ENCODE peak calls at places on chromosomes 3 and 15, in five cellular contexts. Z, K, L, P and J are unnamed samples.

GRCh38 chr3:52498134-52499054 is 3.3 kb downstream of the STAB1 start:
- DNase-seq in Z (no peak), K (no peak), L (peak; percentile 47), P (no peak), J (peak; percentile 80)

GRCh38 chr3:30527186-30527585 is 79.2 kb upstream of the TGFBR2 start:
- DNase-seq in Z (no peak), K (no peak), L (no peak), P (no peak), J (no peak)

GRCh38 chr3:28252016-28252415 is 10.6 kb downstream of the CMC1 start:
- DNase-seq in Z (no peak), K (no peak), L (no peak), P (no peak), J (no peak)

GRCh38 chr3:175386630-175387029 is 527.5 kb downstream of the NAALADL2 start:
- DNase-seq in Z (no peak), K (no peak), L (no peak), P (no peak), J (no peak)

GRCh38 chr3:61562810-61563613 is 1.6 kb downstream of the PTPRG start:
- DNase-seq in Z (peak; percentile 21), K (peak; percentile 77), L (no peak), P (peak; percentile 66), J (peak; percentile 50)

GRCh38 chr15:74795961-74796625 is 14.2 kb downstream of the CSK start:
- DNase-seq in Z (no peak), K (peak; percentile 34), L (no peak), P (no peak), J (no peak)

GRCh38 chr15:78811124-78811824 is at the start of gene ADAMTS7:
- DNase-seq in Z (peak; percentile 72), K (peak; percentile 91), L (peak; percentile 97), P (peak; percentile 96), J (peak; percentile 76)

GRCh38 chr3:176651622-176652021 is 545.7 kb downstream of the TBL1XR1 start:
- DNase-seq in Z (no peak), K (no peak), L (no peak), P (no peak), J (no peak)

GRCh38 chr3:148852271-148853000 is 12.7 kb upstream of the CPA3 start:
- DNase-seq in Z (no peak), K (no peak), L (no peak), P (no peak), J (no peak)

GRCh38 chr15:70617076-70617910 is 146.1 kb downstream of the UACA start:
- DNase-seq in Z (no peak), K (no peak), L (no peak), P (no peak), J (no peak)

GRCh38 chr15:64596701-64597468 is 136.5 kb downstream of the ZNF609 start:
- DNase-seq in Z (peak; percentile 20), K (no peak), L (no peak), P (peak; percentile 78), J (no peak)

GRCh38 chr15:61063875-61064320 is 165.2 kb downstream of the RORA start:
- DNase-seq in Z (no peak), K (no peak), L (no peak), P (no peak), J (no peak)

GRCh38 chr15:40787344-40787841 is 17.6 kb downstream of the C15orf62 start:
- DNase-seq in Z (no peak), K (no peak), L (no peak), P (no peak), J (peak; percentile 63)

GRCh38 chr3:12465151-12465795 is 19.0 kb upstream of the TSEN2 start:
- DNase-seq in Z (no peak), K (no peak), L (no peak), P (no peak), J (no peak)

GRCh38 chr3:64666171-64666581 is 21.6 kb downstream of the ADAMTS9 start:
- DNase-seq in Z (no peak), K (no peak), L (no peak), P (no peak), J (no peak)

GRCh38 chr3:113219605-113220300 is 8.4 kb downstream of the BOC start:
- DNase-seq in Z (no peak), K (no peak), L (no peak), P (no peak), J (no peak)

GRCh38 chr3:177294221-177294620 is 96.9 kb upstream of the TBL1XR1 start:
- DNase-seq in Z (peak; percentile 65), K (no peak), L (no peak), P (no peak), J (no peak)

GRCh38 chr15:80473574-80474223 is 69.5 kb downstream of the ARNT2 start:
- DNase-seq in Z (no peak), K (no peak), L (no peak), P (peak; percentile 20), J (no peak)

GRCh38 chr3:66593978-66594377 is 93.2 kb upstream of the LRIG1 start:
- DNase-seq in Z (no peak), K (no peak), L (no peak), P (no peak), J (no peak)

GRCh38 chr3:194220776-194221735 is 85.1 kb downstream of the HES1 start:
- DNase-seq in Z (no peak), K (no peak), L (no peak), P (no peak), J (no peak)

GRCh38 chr15:53833134-53833624 is 73.7 kb upstream of the WDR72 start:
- DNase-seq in Z (peak; percentile 15), K (no peak), L (no peak), P (no peak), J (no peak)

GRCh38 chr3:189363856-189364255 is 192.1 kb downstream of the TPRG1 start:
- DNase-seq in Z (no peak), K (no peak), L (no peak), P (no peak), J (no peak)

GRCh38 chr3:54931182-54931581 is 3.3 kb upstream of the LRTM1 start:
- DNase-seq in Z (no peak), K (no peak), L (no peak), P (peak; percentile 54), J (no peak)

GRCh38 chr3:112136046-112136445 is 3.0 kb upstream of the GCSAM start:
- DNase-seq in Z (no peak), K (no peak), L (no peak), P (no peak), J (no peak)

GRCh38 chr3:179973931-179974361 is 62.8 kb downstream of the PEX5L start:
- DNase-seq in Z (no peak), K (no peak), L (no peak), P (peak; percentile 71), J (no peak)

GRCh38 chr3:40725026-40725425 is 200.3 kb downstream of the ZNF621 start:
- DNase-seq in Z (no peak), K (no peak), L (no peak), P (no peak), J (no peak)

GRCh38 chr3:20343790-20344189 is 157.8 kb upstream of the SGO1 start:
- DNase-seq in Z (no peak), K (no peak), L (no peak), P (no peak), J (no peak)

GRCh38 chr3:42780892-42781700 is 8.0 kb upstream of the CCDC13 start:
- DNase-seq in Z (peak; percentile 63), K (no peak), L (peak; percentile 61), P (peak; percentile 78), J (no peak)

GRCh38 chr3:147651107-147651506 is 241.9 kb downstream of the ZIC1 start:
- DNase-seq in Z (no peak), K (no peak), L (no peak), P (no peak), J (no peak)

GRCh38 chr3:17544632-17545031 is 197.8 kb downstream of the TBC1D5 start:
- DNase-seq in Z (no peak), K (no peak), L (no peak), P (no peak), J (no peak)
- TF ChIP-seq CTCF in Z (no peak), K (no peak), L (no peak), P (no peak), J (no peak)

DNA sequence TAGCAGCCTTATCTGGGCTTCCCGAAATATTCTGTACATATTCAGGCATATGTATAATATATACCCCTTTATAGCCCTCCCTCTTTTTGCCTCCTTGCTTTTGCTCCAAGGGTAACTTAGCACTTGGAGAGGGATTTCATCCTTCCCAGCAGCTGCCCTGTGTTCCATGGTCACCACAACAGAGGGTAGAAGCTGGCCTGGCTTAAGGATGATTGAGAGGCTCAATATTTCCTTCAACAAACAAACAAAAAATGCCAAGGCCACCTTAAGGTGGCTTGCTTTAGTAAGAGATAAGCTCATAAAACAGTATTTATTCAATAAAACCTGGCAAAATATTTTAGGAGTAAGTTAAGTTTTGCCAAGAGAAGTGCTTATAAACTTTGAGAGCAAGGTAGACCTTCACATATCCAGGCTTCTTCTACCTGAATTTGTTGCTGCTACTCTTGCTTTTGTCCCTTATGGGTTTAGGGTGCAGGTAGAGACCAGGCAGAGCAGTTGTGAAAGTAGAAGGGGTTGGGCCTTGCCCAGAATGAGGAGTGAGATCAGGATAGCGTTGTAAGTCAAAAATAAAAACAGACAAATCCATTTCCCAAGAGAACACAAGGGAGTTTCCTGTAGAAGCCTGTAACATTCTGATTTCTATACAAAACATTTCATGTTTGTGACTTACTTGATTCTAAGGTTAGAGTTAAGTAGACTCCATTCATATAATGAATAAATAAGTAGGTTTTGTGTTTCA is 52.7 kb upstream of the ATOSA start:
- DNase-seq in Z (no peak), K (no peak), L (no peak), P (no peak), J (no peak)
- H3K4me1 ChIP-seq in Z (no peaks in the 10 kb centered on the region), K (peaks cover 19% of the 10 kb centered on the region), L (no peaks in the 10 kb centered on the region), P (no peaks in the 10 kb centered on the region), J (peaks cover 37% of the 10 kb centered on the region)

GRCh38 chr15:25182098-25182478 is 227.3 kb downstream of the SNRPN start:
- DNase-seq in Z (no peak), K (peak; percentile 39), L (no peak), P (no peak), J (peak; percentile 15)

GRCh38 chr15:25181290-25182097 is 226.7 kb downstream of the SNRPN start:
- DNase-seq in Z (peak; percentile 4), K (peak; percentile 58), L (no peak), P (no peak), J (peak; percentile 34)

GRCh38 chr15:25184356-25185155 is 229.8 kb downstream of the SNRPN start:
- DNase-seq in Z (no peak), K (peak; percentile 34), L (no peak), P (no peak), J (peak; percentile 9)

GRCh38 chr15:25183581-25184330 is 229.0 kb downstream of the SNRPN start:
- DNase-seq in Z (no peak), K (peak; percentile 34), L (no peak), P (no peak), J (peak; percentile 20)

GRCh38 chr15:25182736-25183445 is 228.1 kb downstream of the SNRPN start:
- DNase-seq in Z (peak; percentile 6), K (peak; percentile 35), L (no peak), P (no peak), J (peak; percentile 24)
- TF ChIP-seq CTCF in Z (no peak), K (no peak), L (no peak), P (peak; percentile 6), J (no peak)

DNA sequence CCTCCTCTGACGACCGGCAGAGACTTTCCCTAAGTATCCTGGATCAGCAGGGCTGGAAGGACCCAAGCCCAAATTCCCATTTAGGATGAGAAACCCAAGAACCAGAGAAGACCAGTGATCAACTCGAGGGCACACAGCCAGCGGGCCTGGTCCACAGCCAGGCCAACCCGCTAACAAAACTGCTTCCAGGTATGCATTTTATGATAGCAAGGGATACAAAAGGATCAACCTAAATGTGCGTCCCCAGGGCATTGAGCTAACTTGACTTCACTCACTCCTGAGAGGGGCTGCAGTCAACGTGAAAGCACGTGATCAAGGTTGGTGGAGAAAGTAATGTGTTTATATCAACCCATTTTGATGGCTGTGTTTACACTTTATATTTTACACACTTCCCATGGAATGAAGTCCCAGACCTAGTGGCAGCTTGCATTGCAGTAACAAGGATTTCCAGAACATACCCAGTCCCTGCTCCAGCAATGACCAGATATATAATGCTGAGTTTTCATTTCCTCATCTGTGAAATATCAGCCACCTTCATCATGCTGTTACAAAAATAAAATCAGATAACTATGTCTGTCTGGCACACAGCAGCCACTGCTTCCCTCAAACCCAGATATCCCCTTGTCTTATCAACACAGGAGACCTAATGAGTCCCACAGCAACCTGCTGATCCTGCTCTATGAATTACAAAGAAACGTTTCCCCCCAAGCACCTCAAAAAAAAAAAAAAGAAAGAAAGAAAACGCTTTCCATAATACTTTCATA is 2.1 kb downstream of the KLHL6 start:
- DNase-seq in Z (no peak), K (peak; percentile 40), L (no peak), P (no peak), J (no peak)
- H3K4me1 ChIP-seq in Z (no peaks in the 10 kb centered on the region), K (peaks cover 60% of the 10 kb centered on the region), L (peaks cover 28% of the 10 kb centered on the region), P (no peaks in the 10 kb centered on the region), J (peaks cover 16% of the 10 kb centered on the region)